ENCODE peak calls at places on chromosome 11, in eight cellular contexts. One of them, this sample, is unnamed.

GRCh38 chr11:120694706-120695105 is 183.2 kb downstream of the GRIK4 start:
- DNase-seq in epithelial cell of proximal tubule: no peak
- DNase-seq in astrocyte of the spinal cord: no peak
- DNase-seq in GM12865: no peak
- DNase-seq in ovary: no peak
- DNase-seq in right atrium auricular region: no peak
- DNase-seq in ascending aorta: no peak
- DNase-seq in cardiac muscle cell: no peak
- DNase-seq in this sample: no peak

GRCh38 chr11:13288375-13289029 is 10.9 kb downstream of the BMAL1 start:
- DNase-seq in right atrium auricular region: no peak
- DNase-seq in astrocyte of the spinal cord: peak
- DNase-seq in GM12865: peak
- DNase-seq in ovary: no peak
- DNase-seq in ascending aorta: no peak
- DNase-seq in cardiac muscle cell: no peak
- DNase-seq in epithelial cell of proximal tubule: no peak
- DNase-seq in this sample: no peak

GRCh38 chr11:57321996-57322880 is 2.5 kb downstream of the TNKS1BP1 start:
- DNase-seq in astrocyte of the spinal cord: peak
- DNase-seq in right atrium auricular region: peak
- DNase-seq in cardiac muscle cell: peak
- DNase-seq in ascending aorta: peak
- DNase-seq in epithelial cell of proximal tubule: peak
- DNase-seq in ovary: peak
- DNase-seq in GM12865: no peak
- DNase-seq in this sample: peak

GRCh38 chr11:124961972-124962609 is 8.1 kb downstream of the CCDC15 start:
- DNase-seq in right atrium auricular region: no peak
- DNase-seq in astrocyte of the spinal cord: peak
- DNase-seq in GM12865: peak
- DNase-seq in cardiac muscle cell: peak
- DNase-seq in ascending aorta: no peak
- DNase-seq in epithelial cell of proximal tubule: peak
- DNase-seq in ovary: no peak
- DNase-seq in this sample: no peak

GRCh38 chr11:16271258-16271657 is 85.1 kb downstream of the SOX6 start:
- DNase-seq in cardiac muscle cell: no peak
- DNase-seq in ascending aorta: no peak
- DNase-seq in GM12865: no peak
- DNase-seq in ovary: no peak
- DNase-seq in right atrium auricular region: no peak
- DNase-seq in astrocyte of the spinal cord: no peak
- DNase-seq in epithelial cell of proximal tubule: no peak
- DNase-seq in this sample: no peak

GRCh38 chr11:9823887-9824385 is 160.1 kb downstream of the SWAP70 start:
- DNase-seq in GM12865: no peak
- DNase-seq in cardiac muscle cell: no peak
- DNase-seq in astrocyte of the spinal cord: no peak
- DNase-seq in ascending aorta: no peak
- DNase-seq in right atrium auricular region: no peak
- DNase-seq in epithelial cell of proximal tubule: no peak
- DNase-seq in ovary: no peak
- DNase-seq in this sample: no peak

GRCh38 chr11:74936976-74937375 is 11.9 kb downstream of the XRRA1 start:
- DNase-seq in GM12865: no peak
- DNase-seq in cardiac muscle cell: no peak
- DNase-seq in ovary: no peak
- DNase-seq in right atrium auricular region: no peak
- DNase-seq in ascending aorta: no peak
- DNase-seq in astrocyte of the spinal cord: no peak
- DNase-seq in epithelial cell of proximal tubule: no peak
- DNase-seq in this sample: no peak

GRCh38 chr11:69080361-69080973 is 31.7 kb downstream of the TPCN2 start:
- DNase-seq in ovary: no peak
- DNase-seq in ascending aorta: no peak
- DNase-seq in cardiac muscle cell: peak
- DNase-seq in epithelial cell of proximal tubule: no peak
- DNase-seq in astrocyte of the spinal cord: peak
- DNase-seq in right atrium auricular region: no peak
- DNase-seq in GM12865: no peak
- DNase-seq in this sample: no peak

GRCh38 chr11:135062994-135063393 is 651.0 kb upstream of the B3GAT1 start:
- DNase-seq in cardiac muscle cell: no peak
- DNase-seq in astrocyte of the spinal cord: no peak
- DNase-seq in GM12865: no peak
- DNase-seq in epithelial cell of proximal tubule: no peak
- DNase-seq in ovary: no peak
- DNase-seq in ascending aorta: no peak
- DNase-seq in right atrium auricular region: no peak
- DNase-seq in this sample: no peak

GRCh38 chr11:114051558-114051957 is 8.0 kb upstream of the ZBTB16 start:
- DNase-seq in ovary: no peak
- DNase-seq in ascending aorta: no peak
- DNase-seq in right atrium auricular region: no peak
- DNase-seq in astrocyte of the spinal cord: no peak
- DNase-seq in GM12865: no peak
- DNase-seq in epithelial cell of proximal tubule: no peak
- DNase-seq in cardiac muscle cell: no peak
- DNase-seq in this sample: no peak

GRCh38 chr11:111846640-111847039 is 24.7 kb downstream of the ALG9 start:
- DNase-seq in epithelial cell of proximal tubule: no peak
- DNase-seq in astrocyte of the spinal cord: peak
- DNase-seq in ascending aorta: no peak
- DNase-seq in ovary: no peak
- DNase-seq in right atrium auricular region: no peak
- DNase-seq in GM12865: no peak
- DNase-seq in cardiac muscle cell: peak
- DNase-seq in this sample: no peak

GRCh38 chr11:113261709-113262475 is 52.5 kb upstream of the TTC12 start:
- DNase-seq in right atrium auricular region: no peak
- DNase-seq in epithelial cell of proximal tubule: no peak
- DNase-seq in ascending aorta: no peak
- DNase-seq in ovary: no peak
- DNase-seq in astrocyte of the spinal cord: peak
- DNase-seq in cardiac muscle cell: peak
- DNase-seq in GM12865: no peak
- DNase-seq in this sample: no peak

GRCh38 chr11:9716275-9717039 is 52.6 kb downstream of the SWAP70 start:
- DNase-seq in cardiac muscle cell: peak
- DNase-seq in epithelial cell of proximal tubule: no peak
- DNase-seq in astrocyte of the spinal cord: peak
- DNase-seq in ovary: no peak
- DNase-seq in GM12865: peak
- DNase-seq in right atrium auricular region: no peak
- DNase-seq in ascending aorta: no peak
- DNase-seq in this sample: no peak

GRCh38 chr11:60936467-60937143 is 12.3 kb downstream of the TMEM132A start:
- DNase-seq in astrocyte of the spinal cord: no peak
- DNase-seq in GM12865: no peak
- DNase-seq in ascending aorta: no peak
- DNase-seq in ovary: no peak
- DNase-seq in epithelial cell of proximal tubule: no peak
- DNase-seq in right atrium auricular region: no peak
- DNase-seq in cardiac muscle cell: no peak
- DNase-seq in this sample: no peak

GRCh38 chr11:128897841-128898240 is 6.7 kb downstream of the KCNJ5 start:
- DNase-seq in GM12865: no peak
- DNase-seq in cardiac muscle cell: no peak
- DNase-seq in right atrium auricular region: no peak
- DNase-seq in ascending aorta: no peak
- DNase-seq in ovary: no peak
- DNase-seq in astrocyte of the spinal cord: no peak
- DNase-seq in epithelial cell of proximal tubule: no peak
- DNase-seq in this sample: no peak

GRCh38 chr11:76698321-76699043 is 27.9 kb upstream of the LRRC32 start:
- DNase-seq in ovary: no peak
- DNase-seq in ascending aorta: no peak
- DNase-seq in astrocyte of the spinal cord: no peak
- DNase-seq in cardiac muscle cell: no peak
- DNase-seq in GM12865: peak
- DNase-seq in epithelial cell of proximal tubule: no peak
- DNase-seq in right atrium auricular region: no peak
- DNase-seq in this sample: no peak
- TF ChIP-seq CTCF in ovary: no peak
- TF ChIP-seq CTCF in ascending aorta: no peak
- TF ChIP-seq CTCF in astrocyte of the spinal cord: peak
- TF ChIP-seq CTCF in cardiac muscle cell: peak
- TF ChIP-seq CTCF in GM12865: peak
- TF ChIP-seq CTCF in epithelial cell of proximal tubule: peak
- TF ChIP-seq CTCF in right atrium auricular region: no peak
- TF ChIP-seq CTCF in this sample: peak

GRCh38 chr11:12052676-12053605 is 44.5 kb upstream of the DKK3 start:
- DNase-seq in right atrium auricular region: peak
- DNase-seq in cardiac muscle cell: no peak
- DNase-seq in epithelial cell of proximal tubule: no peak
- DNase-seq in GM12865: peak
- DNase-seq in ascending aorta: no peak
- DNase-seq in ovary: no peak
- DNase-seq in astrocyte of the spinal cord: no peak
- DNase-seq in this sample: no peak

GRCh38 chr11:12057299-12057980 is 49.0 kb upstream of the DKK3 start:
- DNase-seq in GM12865: no peak
- DNase-seq in cardiac muscle cell: no peak
- DNase-seq in right atrium auricular region: peak
- DNase-seq in ascending aorta: no peak
- DNase-seq in ovary: no peak
- DNase-seq in astrocyte of the spinal cord: no peak
- DNase-seq in epithelial cell of proximal tubule: no peak
- DNase-seq in this sample: no peak

GRCh38 chr11:12053606-12054361 is 45.4 kb upstream of the DKK3 start:
- DNase-seq in right atrium auricular region: peak
- DNase-seq in ascending aorta: no peak
- DNase-seq in GM12865: no peak
- DNase-seq in astrocyte of the spinal cord: no peak
- DNase-seq in ovary: no peak
- DNase-seq in epithelial cell of proximal tubule: no peak
- DNase-seq in cardiac muscle cell: peak
- DNase-seq in this sample: no peak

GRCh38 chr11:12058425-12059115 is 50.1 kb upstream of the DKK3 start:
- DNase-seq in GM12865: no peak
- DNase-seq in epithelial cell of proximal tubule: no peak
- DNase-seq in astrocyte of the spinal cord: no peak
- DNase-seq in right atrium auricular region: peak
- DNase-seq in cardiac muscle cell: no peak
- DNase-seq in ascending aorta: no peak
- DNase-seq in ovary: no peak
- DNase-seq in this sample: no peak

DNA sequence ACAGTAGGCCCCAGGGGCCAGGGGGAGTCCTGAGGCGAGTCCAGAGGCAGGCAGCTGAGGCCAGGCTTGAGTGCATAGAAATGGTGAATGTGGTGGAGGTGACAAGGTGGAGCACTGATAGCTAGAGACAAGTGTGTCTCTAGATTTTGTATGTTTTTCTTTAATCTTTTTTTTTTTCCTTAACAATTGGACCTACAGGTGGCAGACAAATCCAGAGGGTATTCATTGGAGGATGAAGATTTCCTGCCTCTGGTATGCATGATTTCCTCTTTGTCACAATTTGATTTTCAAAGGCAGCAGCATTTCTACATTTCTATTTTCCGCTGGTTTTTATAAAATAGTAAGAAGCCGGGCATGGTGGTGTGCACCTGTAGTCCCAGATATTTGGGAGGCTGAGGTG is 47.7 kb upstream of the DKK3 start:
- DNase-seq in ascending aorta: no peak
- DNase-seq in cardiac muscle cell: no peak
- DNase-seq in epithelial cell of proximal tubule: no peak
- DNase-seq in GM12865: no peak
- DNase-seq in ovary: no peak
- DNase-seq in right atrium auricular region: peak
- DNase-seq in astrocyte of the spinal cord: no peak
- DNase-seq in this sample: no peak
- TF ChIP-seq CTCF in ascending aorta: no peak
- TF ChIP-seq CTCF in cardiac muscle cell: no peak
- TF ChIP-seq CTCF in epithelial cell of proximal tubule: peak
- TF ChIP-seq CTCF in GM12865: no peak
- TF ChIP-seq CTCF in ovary: no peak
- TF ChIP-seq CTCF in right atrium auricular region: no peak
- TF ChIP-seq CTCF in astrocyte of the spinal cord: no peak
- TF ChIP-seq CTCF in this sample: no peak

GRCh38 chr11:119691020-119691666 is 37.9 kb downstream of the NECTIN1 start:
- DNase-seq in cardiac muscle cell: no peak
- DNase-seq in GM12865: peak
- DNase-seq in astrocyte of the spinal cord: no peak
- DNase-seq in right atrium auricular region: no peak
- DNase-seq in ovary: no peak
- DNase-seq in epithelial cell of proximal tubule: no peak
- DNase-seq in ascending aorta: no peak
- DNase-seq in this sample: no peak
- TF ChIP-seq CTCF in cardiac muscle cell: peak
- TF ChIP-seq CTCF in GM12865: peak
- TF ChIP-seq CTCF in astrocyte of the spinal cord: peak
- TF ChIP-seq CTCF in right atrium auricular region: no peak
- TF ChIP-seq CTCF in ovary: no peak
- TF ChIP-seq CTCF in epithelial cell of proximal tubule: no peak
- TF ChIP-seq CTCF in ascending aorta: no peak
- TF ChIP-seq CTCF in this sample: peak

GRCh38 chr11:58926251-58926650 is 13.0 kb upstream of the GLYATL1 start:
- DNase-seq in ovary: no peak
- DNase-seq in cardiac muscle cell: no peak
- DNase-seq in right atrium auricular region: no peak
- DNase-seq in astrocyte of the spinal cord: peak
- DNase-seq in ascending aorta: no peak
- DNase-seq in epithelial cell of proximal tubule: no peak
- DNase-seq in GM12865: no peak
- DNase-seq in this sample: no peak

GRCh38 chr11:58924230-58924629 is 15.1 kb upstream of the GLYATL1 start:
- DNase-seq in ovary: no peak
- DNase-seq in right atrium auricular region: no peak
- DNase-seq in ascending aorta: no peak
- DNase-seq in epithelial cell of proximal tubule: no peak
- DNase-seq in GM12865: no peak
- DNase-seq in cardiac muscle cell: no peak
- DNase-seq in astrocyte of the spinal cord: no peak
- DNase-seq in this sample: no peak

GRCh38 chr11:58921778-58922390 is 17.4 kb upstream of the GLYATL1 start:
- DNase-seq in epithelial cell of proximal tubule: no peak
- DNase-seq in GM12865: no peak
- DNase-seq in ovary: no peak
- DNase-seq in right atrium auricular region: no peak
- DNase-seq in ascending aorta: no peak
- DNase-seq in cardiac muscle cell: no peak
- DNase-seq in astrocyte of the spinal cord: no peak
- DNase-seq in this sample: no peak

GRCh38 chr11:58922475-58922874 is 16.8 kb upstream of the GLYATL1 start:
- DNase-seq in right atrium auricular region: no peak
- DNase-seq in cardiac muscle cell: no peak
- DNase-seq in ascending aorta: no peak
- DNase-seq in epithelial cell of proximal tubule: no peak
- DNase-seq in ovary: no peak
- DNase-seq in GM12865: no peak
- DNase-seq in astrocyte of the spinal cord: no peak
- DNase-seq in this sample: no peak

DNA sequence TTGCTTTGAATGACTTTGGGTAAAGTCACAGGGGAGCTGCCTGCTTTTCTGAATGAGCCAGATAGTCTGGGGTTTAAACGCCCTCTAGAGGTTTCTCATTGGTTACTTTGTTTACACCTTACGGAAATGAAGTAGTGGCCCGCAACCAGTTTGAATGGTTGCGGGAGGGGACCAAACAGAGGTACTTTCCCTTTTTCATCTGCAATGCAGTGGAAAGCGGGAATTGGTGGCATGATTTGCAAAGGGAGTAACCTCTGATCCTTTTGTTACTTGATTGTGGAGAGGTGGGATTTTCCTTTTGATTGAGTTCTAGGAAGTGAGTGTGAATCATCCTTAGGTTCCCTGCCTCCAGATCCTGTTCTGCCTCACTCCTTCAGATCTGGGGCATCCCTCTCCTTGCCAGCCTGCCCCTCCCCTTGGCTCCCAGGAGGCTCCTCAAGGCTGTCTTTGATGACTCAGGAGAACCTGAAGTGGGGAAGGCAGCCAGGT is 15.9 kb upstream of the GLYATL1 start:
- DNase-seq in astrocyte of the spinal cord: peak
- DNase-seq in ascending aorta: no peak
- DNase-seq in GM12865: peak
- DNase-seq in cardiac muscle cell: peak
- DNase-seq in ovary: no peak
- DNase-seq in right atrium auricular region: no peak
- DNase-seq in epithelial cell of proximal tubule: peak
- DNase-seq in this sample: no peak
- TF ChIP-seq CTCF in astrocyte of the spinal cord: peak
- TF ChIP-seq CTCF in ascending aorta: no peak
- TF ChIP-seq CTCF in GM12865: peak
- TF ChIP-seq CTCF in cardiac muscle cell: peak
- TF ChIP-seq CTCF in ovary: no peak
- TF ChIP-seq CTCF in right atrium auricular region: peak
- TF ChIP-seq CTCF in epithelial cell of proximal tubule: peak
- TF ChIP-seq CTCF in this sample: peak

This sample was measured in nephron progenitor cell.